ENCODE peak calls at places on chromosome 18, in seven cellular contexts. R is CD8-positive, alpha-beta T cell; O is DND-41; V is pancreas; U is psoas muscle; S is heart right ventricle; E is upper lobe of left lung. K is an unnamed sample.
A peak's percentile ranks its signal among the peaks of the same experiment; 100 is the strongest.

GRCh38 chr18:13014818-13015217 is 23.7 kb downstream of the CEP192 start:
- ATAC-seq in R (no peak), O (no peak), V (peak; percentile 74), U (no peak), S (no peak), E (no peak), K (no peak)

GRCh38 chr18:35458677-35459441 is 38.9 kb downstream of the INO80C start:
- ATAC-seq in R (no peak), O (no peak), V (peak; percentile 50), U (peak; percentile 85), S (peak; percentile 94), E (peak; percentile 64), K (peak; percentile 73)

GRCh38 chr18:48815581-48816324 is 135.0 kb downstream of the SMAD7 start:
- ATAC-seq in R (no peak), O (no peak), V (no peak), U (peak; percentile 94), S (no peak), E (no peak), K (no peak)

GRCh38 chr18:3177902-3178687 is 41.7 kb downstream of the MYOM1 start:
- ATAC-seq in R (peak; percentile 14), O (no peak), V (no peak), U (no peak), S (peak; percentile 35), E (peak; percentile 88), K (peak; percentile 76)

GRCh38 chr18:55234366-55235093 is 275.3 kb upstream of the CCDC68 start:
- ATAC-seq in R (no peak), O (peak; percentile 92), V (peak; percentile 96), U (peak; percentile 92), S (peak; percentile 88), E (peak; percentile 87), K (peak; percentile 79)

GRCh38 chr18:48896326-48896874 is 54.4 kb downstream of the SMAD7 start:
- ATAC-seq in R (no peak), O (no peak), V (no peak), U (no peak), S (no peak), E (no peak), K (no peak)

GRCh38 chr18:76459312-76459686 is 35.7 kb downstream of the ZNF516 start:
- ATAC-seq in R (no peak), O (no peak), V (peak; percentile 22), U (peak; percentile 29), S (peak; percentile 45), E (no peak), K (no peak)

GRCh38 chr18:27225947-27226481 is 40.9 kb upstream of the CHST9 start:
- ATAC-seq in R (no peak), O (no peak), V (no peak), U (no peak), S (no peak), E (no peak), K (no peak)

GRCh38 chr18:36458306-36458705 is 160.8 kb downstream of the FHOD3 start:
- ATAC-seq in R (no peak), O (no peak), V (no peak), U (peak; percentile 38), S (peak; percentile 67), E (no peak), K (no peak)

GRCh38 chr18:70671889-70672551 is 383.2 kb downstream of the SOCS6 start:
- ATAC-seq in R (peak; percentile 54), O (peak; percentile 63), V (no peak), U (no peak), S (no peak), E (no peak), K (no peak)

GRCh38 chr18:52465391-52465790 is 125.4 kb downstream of the DCC start:
- ATAC-seq in R (no peak), O (no peak), V (no peak), U (no peak), S (no peak), E (no peak), K (no peak)

GRCh38 chr18:24031916-24032315 is 17.4 kb downstream of the TTC39C start:
- ATAC-seq in R (no peak), O (no peak), V (no peak), U (no peak), S (no peak), E (no peak), K (no peak)

GRCh38 chr18:66995270-66995669 is 391.4 kb upstream of the CDH19 start:
- ATAC-seq in R (no peak), O (no peak), V (no peak), U (no peak), S (no peak), E (no peak), K (no peak)

GRCh38 chr18:49016648-49017539 is 66.1 kb upstream of the SMAD7 start:
- ATAC-seq in R (no peak), O (peak; percentile 34), V (peak; percentile 35), U (peak; percentile 70), S (peak; percentile 78), E (peak; percentile 47), K (peak; percentile 74)

GRCh38 chr18:58895385-58895784 is 30.7 kb downstream of the ZNF532 start:
- ATAC-seq in R (no peak), O (no peak), V (no peak), U (peak; percentile 58), S (no peak), E (no peak), K (no peak)

GRCh38 chr18:3075491-3075890 is 62.5 kb upstream of the LPIN2 start:
- ATAC-seq in R (no peak), O (no peak), V (no peak), U (no peak), S (no peak), E (no peak), K (no peak)

GRCh38 chr18:64712035-64712434 is 563.1 kb upstream of the LINC00305 start:
- ATAC-seq in R (no peak), O (no peak), V (no peak), U (no peak), S (no peak), E (no peak), K (no peak)

GRCh38 chr18:79135924-79136323 is 66.7 kb downstream of the ATP9B start:
- ATAC-seq in R (no peak), O (no peak), V (no peak), U (no peak), S (no peak), E (no peak), K (no peak)

GRCh38 chr18:48060947-48061346 is 130.5 kb upstream of the SMAD2 start:
- ATAC-seq in R (no peak), O (no peak), V (no peak), U (no peak), S (no peak), E (no peak), K (no peak)

GRCh38 chr18:51447351-51447896 is 249.9 kb upstream of the MEX3C start:
- ATAC-seq in R (no peak), O (no peak), V (peak; percentile 97), U (peak; percentile 97), S (peak; percentile 84), E (no peak), K (no peak)

GRCh38 chr18:50870138-50870845 is 8.6 kb upstream of the ME2 start:
- ATAC-seq in R (no peak), O (no peak), V (no peak), U (peak; percentile 74), S (no peak), E (no peak), K (no peak)

GRCh38 chr18:7946724-7947377 is 379.7 kb downstream of the PTPRM start:
- ATAC-seq in R (peak; percentile 40), O (no peak), V (no peak), U (peak; percentile 26), S (peak; percentile 66), E (peak; percentile 65), K (peak; percentile 34)
- H3K27ac ChIP-seq in R (no peak overlapping the region), O (no peak overlapping the region), V (no peak overlapping the region), U (no peak overlapping the region), S (no peak overlapping the region), E (no peak overlapping the region), K (peak overlapping the region; percentile 48)

GRCh38 chr18:9323750-9324445 is 10.7 kb upstream of the TWSG1 start:
- ATAC-seq in R (no peak), O (no peak), V (peak; percentile 64), U (no peak), S (no peak), E (no peak), K (no peak)

GRCh38 chr18:9325716-9326115 is 8.9 kb upstream of the TWSG1 start:
- ATAC-seq in R (no peak), O (no peak), V (no peak), U (no peak), S (no peak), E (no peak), K (no peak)

GRCh38 chr18:9329471-9329870 is 5.1 kb upstream of the TWSG1 start:
- ATAC-seq in R (no peak), O (no peak), V (no peak), U (no peak), S (no peak), E (no peak), K (no peak)

GRCh38 chr18:9330419-9330818 is 4.2 kb upstream of the TWSG1 start:
- ATAC-seq in R (no peak), O (no peak), V (no peak), U (no peak), S (no peak), E (no peak), K (no peak)

DNA sequence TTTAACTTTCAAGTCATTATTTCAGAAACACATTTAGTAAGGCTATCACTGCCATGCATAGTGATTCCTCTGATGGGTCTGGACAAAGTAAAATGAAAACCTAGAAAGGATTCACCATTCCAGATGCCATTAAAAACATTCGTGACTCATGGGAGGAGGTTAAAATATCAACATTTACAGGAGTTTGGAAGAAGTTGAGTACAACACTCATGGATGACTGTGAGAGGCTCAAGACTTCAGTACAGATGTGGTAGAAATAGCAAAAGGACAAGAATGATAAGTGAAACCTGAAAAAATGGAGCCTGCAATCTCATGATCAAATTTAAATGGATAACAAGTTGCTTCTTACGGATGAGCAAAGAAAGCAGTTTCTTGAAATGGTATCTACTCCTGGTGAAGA is 5.8 kb upstream of the TWSG1 start:
- ATAC-seq in R (no peak), O (no peak), V (no peak), U (no peak), S (no peak), E (no peak), K (no peak)
- H3K4me3 ChIP-seq in R (no peak overlapping the region), O (no peak overlapping the region), V (no peak overlapping the region), U (no peak overlapping the region), S (no peak overlapping the region), E (no peak overlapping the region), K (no peak overlapping the region)

GRCh38 chr18:500230-500555 is 308 bp downstream of the COLEC12 start:
- ATAC-seq in R (no peak), O (no peak), V (peak; percentile 16), U (no peak), S (peak; percentile 21), E (peak; percentile 48), K (peak; percentile 28)
- H3K27ac ChIP-seq in R (no peak overlapping the region), O (no peak overlapping the region), V (no peak overlapping the region), U (no peak overlapping the region), S (no peak overlapping the region), E (peak overlapping the region; percentile 40), K (peak overlapping the region; percentile 86)

GRCh38 chr18:72542993-72543361 is 1.2 kb downstream of the CBLN2 start:
- ATAC-seq in R (no peak), O (no peak), V (no peak), U (no peak), S (no peak), E (no peak), K (no peak)

GRCh38 chr18:72539861-72540260 is 4.3 kb downstream of the CBLN2 start:
- ATAC-seq in R (no peak), O (no peak), V (no peak), U (no peak), S (no peak), E (no peak), K (no peak)

GRCh38 chr18:72544092-72544886 is at the start of gene CBLN2:
- ATAC-seq in R (no peak), O (no peak), V (peak; percentile 58), U (no peak), S (peak; percentile 56), E (peak; percentile 76), K (no peak)

GRCh38 chr18:72541871-72542690 is 2.1 kb downstream of the CBLN2 start:
- ATAC-seq in R (no peak), O (no peak), V (no peak), U (no peak), S (no peak), E (peak; percentile 11), K (no peak)

GRCh38 chr18:72543362-72544055 is 633 bp downstream of the CBLN2 start:
- ATAC-seq in R (no peak), O (no peak), V (no peak), U (no peak), S (no peak), E (no peak), K (no peak)
- H3K4me3 ChIP-seq in R (no peak overlapping the region), O (no peak overlapping the region), V (no peak overlapping the region), U (no peak overlapping the region), S (peak overlapping the region; percentile 41), E (peak overlapping the region; percentile 16), K (no peak overlapping the region)

K was measured in gastroesophageal sphincter.